ENCODE peak calls at places on chromosomes 16 and 17, in six cellular contexts. W is kidney epithelial cell, H is NCI-H1048, P is LoVo, T is nephron progenitor cell, L is GDM1. B is an unnamed sample.

GRCh38 chr16:68866933-68867332 is 23.6 kb downstream of the TANGO6 start:
- DNase-seq in W (no peak), H (no peak), P (no peak), T (no peak), L (no peak), B (no peak)

GRCh38 chr16:77298638-77299360 is 99.6 kb downstream of the SYCE1L start:
- DNase-seq in W (peak; percentile 98), H (no peak), P (peak; percentile 30), T (no peak), L (no peak), B (no peak)

GRCh38 chr16:9123871-9124270 is 32.4 kb downstream of the HAPSTR1 start:
- DNase-seq in W (no peak), H (no peak), P (peak; percentile 78), T (no peak), L (peak; percentile 32), B (peak; percentile 97)

GRCh38 chr17:1485748-1486376 is 6.6 kb downstream of the MYO1C start:
- DNase-seq in W (no peak), H (no peak), P (peak; percentile 25), T (peak; percentile 46), L (no peak), B (no peak)

GRCh38 chr17:69305177-69305576 is 21.8 kb downstream of the ABCA5 start:
- DNase-seq in W (no peak), H (no peak), P (no peak), T (no peak), L (no peak), B (no peak)

GRCh38 chr16:31513126-31513525 is 4.9 kb upstream of the RUSF1 start:
- DNase-seq in W (no peak), H (no peak), P (no peak), T (no peak), L (no peak), B (no peak)

GRCh38 chr17:511833-512251 is 159.2 kb upstream of the RPH3AL start:
- DNase-seq in W (no peak), H (no peak), P (no peak), T (no peak), L (no peak), B (no peak)

GRCh38 chr16:57377080-57377841 is 5.0 kb downstream of the CX3CL1 start:
- DNase-seq in W (no peak), H (no peak), P (no peak), T (no peak), L (no peak), B (no peak)

GRCh38 chr16:57614546-57615343 is 13.7 kb upstream of the ADGRG1 start:
- DNase-seq in W (no peak), H (no peak), P (no peak), T (no peak), L (no peak), B (peak; percentile 27)

GRCh38 chr17:8333281-8333680 is 6.4 kb upstream of the ODF4 start:
- DNase-seq in W (no peak), H (no peak), P (no peak), T (no peak), L (no peak), B (no peak)

GRCh38 chr17:48012151-48012520 is 25.5 kb downstream of the COPZ2 start:
- DNase-seq in W (no peak), H (no peak), P (no peak), T (peak; percentile 84), L (no peak), B (no peak)

GRCh38 chr16:67029249-67030096 is 524 bp downstream of the CBFB start:
- DNase-seq in W (no peak), H (no peak), P (peak; percentile 9), T (peak; percentile 58), L (no peak), B (peak; percentile 62)

GRCh38 chr17:59811209-59811608 is 81.5 kb downstream of the TUBD1 start:
- DNase-seq in W (no peak), H (no peak), P (no peak), T (no peak), L (no peak), B (no peak)

GRCh38 chr16:9053006-9053601 is 38.3 kb upstream of the HAPSTR1 start:
- DNase-seq in W (no peak), H (no peak), P (peak; percentile 48), T (peak; percentile 78), L (no peak), B (peak; percentile 56)

GRCh38 chr16:55912022-55912421 is 36.8 kb upstream of the CES5A start:
- DNase-seq in W (no peak), H (no peak), P (no peak), T (no peak), L (no peak), B (no peak)

GRCh38 chr17:74654742-74655141 is 31.2 kb upstream of the CD300E start:
- DNase-seq in W (no peak), H (no peak), P (no peak), T (no peak), L (no peak), B (no peak)

GRCh38 chr16:31409433-31409832 is 16.3 kb downstream of the ITGAD start:
- DNase-seq in W (no peak), H (no peak), P (peak; percentile 46), T (no peak), L (no peak), B (no peak)

GRCh38 chr16:8678068-8678927 is 3.9 kb downstream of the ABAT start:
- DNase-seq in W (no peak), H (no peak), P (no peak), T (no peak), L (no peak), B (no peak)

GRCh38 chr17:51260960-51261958 is 913 bp downstream of the UTP18 start:
- DNase-seq in W (no peak), H (peak; percentile 10), P (peak; percentile 65), T (peak; percentile 86), L (peak; percentile 57), B (peak; percentile 54)

GRCh38 chr17:31580331-31581021 is 189.0 kb downstream of the RAB11FIP4 start:
- DNase-seq in W (no peak), H (no peak), P (no peak), T (no peak), L (no peak), B (peak; percentile 93)

GRCh38 chr17:81509048-81509686 is 3.4 kb downstream of the ACTG1 start:
- DNase-seq in W (no peak), H (no peak), P (peak; percentile 60), T (no peak), L (no peak), B (no peak)

GRCh38 chr16:85524630-85525463 is 88.3 kb upstream of the GSE1 start:
- DNase-seq in W (no peak), H (no peak), P (no peak), T (no peak), L (no peak), B (peak; percentile 92)

GRCh38 chr17:40866838-40867237 is at the start of gene KRT12:
- DNase-seq in W (no peak), H (no peak), P (no peak), T (no peak), L (no peak), B (no peak)

GRCh38 chr17:41973457-41973856 is 6.9 kb downstream of the CNP start:
- DNase-seq in W (no peak), H (no peak), P (no peak), T (no peak), L (no peak), B (no peak)

GRCh38 chr16:77971306-77972131 is 50.8 kb upstream of the CLEC3A start:
- DNase-seq in W (peak; percentile 2), H (no peak), P (peak; percentile 64), T (peak; percentile 90), L (no peak), B (peak; percentile 59)

GRCh38 chr16:31094088-31094423 is 541 bp downstream of the VKORC1 start:
- DNase-seq in W (no peak), H (no peak), P (no peak), T (peak; percentile 23), L (no peak), B (peak; percentile 41)

GRCh38 chr16:2467301-2468141 is 3.6 kb upstream of the NTN3 start:
- DNase-seq in W (no peak), H (no peak), P (peak; percentile 73), T (peak; percentile 68), L (peak; percentile 16), B (no peak)

GRCh38 chr17:36592316-36592710 is 634 bp downstream of the DHRS11 start:
- DNase-seq in W (no peak), H (no peak), P (peak; percentile 27), T (peak; percentile 40), L (no peak), B (no peak)

GRCh38 chr16:50946098-50946497 is 204.2 kb downstream of the CYLD start:
- DNase-seq in W (no peak), H (no peak), P (no peak), T (no peak), L (no peak), B (no peak)

GRCh38 chr16:4291699-4292098 is 18.9 kb upstream of the TFAP4 start:
- DNase-seq in W (no peak), H (no peak), P (no peak), T (no peak), L (no peak), B (no peak)

GRCh38 chr16:12406158-12406557 is 397.5 kb downstream of the CPPED1 start:
- DNase-seq in W (no peak), H (no peak), P (no peak), T (no peak), L (peak; percentile 52), B (no peak)

GRCh38 chr17:38352245-38353083 is 820 bp downstream of the SOCS7 start:
- DNase-seq in W (no peak), H (no peak), P (no peak), T (peak; percentile 54), L (no peak), B (no peak)

GRCh38 chr17:42920922-42921321 is 20.3 kb downstream of the G6PC1 start:
- DNase-seq in W (no peak), H (no peak), P (no peak), T (no peak), L (no peak), B (no peak)

GRCh38 chr17:79301469-79301868 is 226.8 kb downstream of the ENGASE start:
- DNase-seq in W (no peak), H (no peak), P (no peak), T (no peak), L (no peak), B (no peak)

B was measured in CD14-positive monocyte.